ENCODE peak calls at places on chromosomes 3 and 15, in eight cellular contexts. Z is fibroblast of pulmonary artery, Y is OCI-LY7, C is heart left ventricle, I is colonic mucosa, P is cardiac muscle cell, K is cardiac fibroblast, V is mesenchymal stem cell. L is an unnamed sample.

GRCh38 chr3:123880998-123881561 is 3.1 kb downstream of the MYLK start:
- DNase-seq in Z (peak), Y (no peak), C (no peak), I (peak), P (peak), K (peak), V (peak), L (no peak)

GRCh38 chr3:107705046-107705445 is 182.3 kb downstream of the BBX start:
- DNase-seq in Z (no peak), Y (no peak), C (no peak), I (no peak), P (no peak), K (no peak), V (no peak), L (no peak)

GRCh38 chr3:18679226-18679625 is 254.1 kb upstream of the SATB1 start:
- DNase-seq in Z (no peak), Y (no peak), C (no peak), I (no peak), P (no peak), K (no peak), V (no peak), L (no peak)

GRCh38 chr3:101902041-101902440 is 52.7 kb downstream of the NFKBIZ start:
- DNase-seq in Z (peak), Y (peak), C (no peak), I (no peak), P (peak), K (peak), V (peak), L (no peak)

GRCh38 chr3:136114421-136114820 is 81.7 kb downstream of the MSL2 start:
- DNase-seq in Z (no peak), Y (no peak), C (no peak), I (no peak), P (no peak), K (no peak), V (peak), L (no peak)

GRCh38 chr15:100221461-100222348 is 120.1 kb downstream of the ADAMTS17 start:
- DNase-seq in Z (peak), Y (no peak), C (no peak), I (no peak), P (peak), K (no peak), V (no peak), L (no peak)

GRCh38 chr3:139718415-139718814 is 40.6 kb upstream of the NMNAT3 start:
- DNase-seq in Z (peak), Y (no peak), C (peak), I (peak), P (peak), K (peak), V (peak), L (no peak)

GRCh38 chr15:60392986-60393811 is 4.6 kb downstream of the ANXA2 start:
- DNase-seq in Z (peak), Y (no peak), C (peak), I (peak), P (peak), K (peak), V (peak), L (no peak)

GRCh38 chr3:156677120-156677479 is 2.7 kb downstream of the TIPARP start:
- DNase-seq in Z (no peak), Y (no peak), C (no peak), I (no peak), P (no peak), K (no peak), V (peak), L (no peak)

GRCh38 chr15:74727727-74728126 is 2.4 kb upstream of the CYP1A1 start:
- DNase-seq in Z (no peak), Y (no peak), C (peak), I (no peak), P (no peak), K (no peak), V (no peak), L (no peak)

GRCh38 chr15:74724570-74725240 is 623 bp downstream of the CYP1A1 start:
- DNase-seq in Z (no peak), Y (no peak), C (no peak), I (no peak), P (no peak), K (no peak), V (no peak), L (no peak)

GRCh38 chr15:74725845-74726773 is 781 bp upstream of the CYP1A1 start:
- DNase-seq in Z (peak), Y (no peak), C (peak), I (peak), P (peak), K (no peak), V (peak), L (peak)

GRCh38 chr15:74725241-74725774 is at the start of gene CYP1A1:
- DNase-seq in Z (no peak), Y (no peak), C (no peak), I (peak), P (peak), K (no peak), V (peak), L (no peak)

DNA sequence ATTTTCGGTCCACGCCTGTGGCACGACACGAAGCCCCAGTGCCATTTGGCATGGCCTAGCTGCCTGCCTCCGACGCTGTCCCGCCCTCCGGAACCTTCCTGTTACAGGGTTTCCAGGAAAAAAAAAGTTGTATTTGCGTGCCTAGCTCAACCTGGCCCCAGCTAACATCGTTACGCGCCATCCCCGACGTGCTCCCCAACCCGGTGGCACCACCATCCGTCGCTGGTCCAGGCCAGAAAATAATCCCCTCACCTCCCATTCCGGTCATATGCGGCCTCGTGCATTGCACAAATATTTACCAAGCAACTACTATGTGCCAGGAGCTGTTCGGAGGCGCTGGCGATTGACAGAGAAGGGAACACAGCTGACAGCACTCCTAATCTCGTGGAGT is 1.4 kb upstream of the CYP1A1 start:
- DNase-seq in Z (no peak), Y (no peak), C (no peak), I (no peak), P (no peak), K (no peak), V (no peak), L (no peak)
- H3K4me3 ChIP-seq in Z (peak), Y (no peak), C (peak), I (peak), P (no peak), K (peak), V (no peak), L (peak)

DNA sequence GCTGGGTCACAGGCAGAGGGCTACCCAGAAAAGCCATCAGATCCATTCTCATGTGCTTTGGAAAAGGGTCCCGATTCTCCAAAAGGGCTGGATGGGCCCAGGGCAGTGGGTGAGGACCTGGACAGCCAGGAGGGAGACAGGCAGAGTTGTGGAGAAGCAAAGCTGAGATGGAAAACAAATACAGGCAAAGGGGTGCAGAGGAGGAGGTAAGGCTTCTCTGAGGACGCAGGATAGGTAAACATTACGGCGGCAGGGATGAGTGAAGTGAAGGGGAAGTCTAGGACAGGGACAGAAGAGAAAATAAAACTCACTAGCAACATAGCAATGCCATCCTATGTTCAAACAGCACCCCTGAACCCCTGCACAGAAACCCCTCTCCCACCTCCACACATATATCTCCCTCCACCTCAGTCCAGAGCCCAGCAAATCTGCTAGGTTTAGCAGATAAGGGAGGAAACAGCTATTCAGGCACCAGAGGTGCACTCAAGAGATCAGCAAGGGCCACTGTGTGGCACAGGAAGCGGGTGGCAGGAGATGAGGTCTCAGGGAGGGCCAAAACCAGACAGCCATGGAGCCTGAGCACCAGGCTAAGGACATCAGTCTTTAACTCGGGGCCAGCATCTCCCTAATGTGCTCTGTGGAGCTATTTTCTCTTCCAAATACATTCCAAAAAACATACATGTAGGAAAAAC is 51.3 kb downstream of the HOMER2 start:
- DNase-seq in Z (no peak), Y (no peak), C (no peak), I (no peak), P (no peak), K (no peak), V (no peak), L (no peak)
- H3K4me3 ChIP-seq in Z (no peak), Y (no peak), C (no peak), I (no peak), P (no peak), K (no peak), V (no peak), L (no peak)

GRCh38 chr3:71299160-71299559 is 284.4 kb downstream of the FOXP1 start:
- DNase-seq in Z (no peak), Y (no peak), C (no peak), I (no peak), P (no peak), K (no peak), V (no peak), L (no peak)
- H3K4me3 ChIP-seq in Z (no peak), Y (no peak), C (no peak), I (no peak), P (no peak), K (no peak), V (no peak), L (no peak)

DNA sequence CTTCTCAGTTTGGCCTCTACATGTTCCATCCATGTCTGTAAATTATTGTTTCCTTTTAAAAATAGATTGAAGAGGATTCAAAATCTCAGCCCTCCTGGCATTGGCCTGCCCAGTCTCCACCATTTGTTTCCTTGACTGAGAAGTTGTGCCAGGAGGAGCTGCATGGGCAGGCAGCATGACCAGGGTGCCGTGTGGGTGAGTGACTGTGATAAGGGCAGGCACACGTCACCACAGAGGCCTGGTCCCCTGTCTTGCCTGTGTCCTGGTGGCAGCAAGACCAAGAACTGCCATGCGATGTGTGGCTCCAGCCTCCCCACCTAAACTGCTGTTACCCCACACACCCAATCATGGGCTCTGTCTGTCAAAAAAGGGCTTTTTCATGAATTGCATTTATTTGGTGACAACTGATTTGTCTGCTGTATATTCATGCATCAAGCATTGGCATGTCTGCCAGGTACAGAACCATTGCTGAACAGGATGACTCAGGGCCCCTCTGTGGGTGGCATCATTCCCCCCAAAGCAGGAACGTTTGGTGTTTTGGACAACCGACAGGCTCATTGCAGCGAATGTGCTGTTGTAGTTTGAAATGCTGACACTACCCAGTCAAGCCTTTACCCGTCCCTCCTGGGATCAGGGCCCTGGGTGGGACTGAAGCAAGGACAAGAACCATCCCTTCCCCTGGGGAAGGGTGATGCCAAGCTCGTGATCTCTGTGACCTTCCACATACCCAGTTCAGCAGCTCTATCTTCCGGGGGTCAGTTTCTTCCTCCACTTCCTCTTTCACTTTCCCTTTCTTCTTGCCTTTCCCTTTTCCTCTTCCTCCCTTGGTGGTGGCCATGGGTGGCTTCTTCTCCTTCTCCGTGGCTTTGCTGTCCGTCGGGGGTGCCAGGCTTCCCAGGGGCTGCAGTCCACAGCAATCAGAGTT is 51.6 kb downstream of the TRPM1 start:
- DNase-seq in Z (no peak), Y (peak), C (no peak), I (no peak), P (no peak), K (no peak), V (no peak), L (peak)
- H3K4me3 ChIP-seq in Z (no peak), Y (no peak), C (no peak), I (no peak), P (no peak), K (no peak), V (no peak), L (no peak)

GRCh38 chr15:96321422-96322391 is 8.8 kb upstream of the NR2F2 start:
- DNase-seq in Z (peak), Y (no peak), C (peak), I (peak), P (peak), K (peak), V (peak), L (no peak)

GRCh38 chr15:96324192-96324895 is 6.2 kb upstream of the NR2F2 start:
- DNase-seq in Z (peak), Y (no peak), C (no peak), I (peak), P (no peak), K (peak), V (peak), L (no peak)

GRCh38 chr15:96322401-96323249 is 7.9 kb upstream of the NR2F2 start:
- DNase-seq in Z (peak), Y (no peak), C (peak), I (peak), P (no peak), K (peak), V (peak), L (no peak)

GRCh38 chr15:96324900-96325299 is 5.6 kb upstream of the NR2F2 start:
- DNase-seq in Z (no peak), Y (no peak), C (no peak), I (no peak), P (no peak), K (peak), V (peak), L (no peak)

GRCh38 chr15:96323250-96324162 is 7.0 kb upstream of the NR2F2 start:
- DNase-seq in Z (no peak), Y (no peak), C (no peak), I (no peak), P (no peak), K (peak), V (peak), L (no peak)
- H3K4me3 ChIP-seq in Z (no peak), Y (no peak), C (peak), I (no peak), P (no peak), K (no peak), V (no peak), L (no peak)

GRCh38 chr3:55128201-55128870 is 200.5 kb upstream of the LRTM1 start:
- DNase-seq in Z (peak), Y (no peak), C (no peak), I (no peak), P (peak), K (peak), V (no peak), L (no peak)

GRCh38 chr3:55127565-55127964 is 199.7 kb upstream of the LRTM1 start:
- DNase-seq in Z (no peak), Y (no peak), C (no peak), I (no peak), P (no peak), K (no peak), V (no peak), L (no peak)
- H3K4me3 ChIP-seq in Z (no peak), Y (no peak), C (no peak), I (no peak), P (no peak), K (no peak), V (no peak), L (no peak)

DNA sequence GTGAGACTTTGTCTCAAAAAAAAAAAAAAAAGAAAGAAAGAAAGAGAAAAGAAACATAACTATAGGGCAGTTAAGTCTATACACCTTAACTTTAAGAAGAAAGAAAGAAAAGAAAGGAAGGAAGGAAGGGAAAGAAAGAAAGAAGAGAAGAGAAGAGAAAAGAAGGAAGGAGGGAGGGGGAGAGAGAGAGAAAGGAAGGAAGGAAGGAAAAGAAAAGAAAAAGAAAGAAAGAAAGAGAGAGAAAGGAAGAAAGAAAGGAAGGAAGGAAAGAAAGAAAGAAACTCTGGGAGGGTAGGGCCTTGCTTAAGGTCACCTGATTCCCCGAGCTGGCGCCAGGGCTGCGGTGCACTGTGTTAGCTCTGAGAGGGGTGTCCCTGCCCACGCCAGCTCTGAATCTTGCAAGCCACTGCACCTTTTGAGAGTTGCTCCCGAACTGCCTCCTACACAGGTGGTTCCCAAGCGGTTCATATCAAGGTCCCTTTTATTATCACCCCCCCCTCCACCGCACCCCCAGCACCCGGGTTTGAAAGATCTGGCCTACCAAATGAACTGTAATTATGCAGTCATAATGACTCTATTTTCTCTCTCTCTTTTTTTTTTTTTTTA is 39.2 kb upstream of the VPS8 start:
- DNase-seq in Z (no peak), Y (no peak), C (no peak), I (no peak), P (no peak), K (no peak), V (no peak), L (no peak)
- H3K4me3 ChIP-seq in Z (no peak), Y (no peak), C (no peak), I (no peak), P (no peak), K (no peak), V (no peak), L (no peak)

GRCh38 chr3:171269557-171269956 is 190.6 kb downstream of the TNIK start:
- DNase-seq in Z (no peak), Y (no peak), C (no peak), I (no peak), P (no peak), K (no peak), V (peak), L (no peak)
- H3K4me3 ChIP-seq in Z (no peak), Y (no peak), C (no peak), I (no peak), P (no peak), K (no peak), V (no peak), L (no peak)

GRCh38 chr3:38141173-38141951 is 2.9 kb downstream of the MYD88 start:
- DNase-seq in Z (no peak), Y (no peak), C (no peak), I (no peak), P (no peak), K (no peak), V (no peak), L (no peak)
- H3K4me3 ChIP-seq in Z (no peak), Y (no peak), C (no peak), I (no peak), P (no peak), K (no peak), V (no peak), L (no peak)